ENCODE peak calls at places on chromosomes 13 and 19, in six cellular contexts. One of them, this sample, is unnamed.

GRCh38 chr19:19866599-19867248 is 1.0 kb downstream of the ZNF253 start:
- DNase-seq in fibroblast of pulmonary artery: peak; percentile 6
- DNase-seq in psoas muscle: peak; percentile 51
- DNase-seq in thoracic aorta: no peak
- DNase-seq in cardiac fibroblast: peak; percentile 3
- DNase-seq in lower leg skin: peak; percentile 86
- DNase-seq in this sample: no peak

GRCh38 chr19:52590728-52591127 is 20.6 kb downstream of the ZNF701 start:
- DNase-seq in fibroblast of pulmonary artery: no peak
- DNase-seq in psoas muscle: no peak
- DNase-seq in thoracic aorta: no peak
- DNase-seq in cardiac fibroblast: no peak
- DNase-seq in lower leg skin: no peak
- DNase-seq in this sample: no peak

GRCh38 chr13:50228527-50228926 is 213.3 kb downstream of the KCNRG start:
- DNase-seq in fibroblast of pulmonary artery: no peak
- DNase-seq in psoas muscle: no peak
- DNase-seq in thoracic aorta: no peak
- DNase-seq in cardiac fibroblast: no peak
- DNase-seq in lower leg skin: no peak
- DNase-seq in this sample: no peak

GRCh38 chr19:28990522-28990921 is 222.4 kb downstream of the UQCRFS1 start:
- DNase-seq in fibroblast of pulmonary artery: no peak
- DNase-seq in psoas muscle: no peak
- DNase-seq in thoracic aorta: no peak
- DNase-seq in cardiac fibroblast: no peak
- DNase-seq in lower leg skin: no peak
- DNase-seq in this sample: no peak

GRCh38 chr13:67063036-67063435 is 167.1 kb downstream of the PCDH9 start:
- DNase-seq in fibroblast of pulmonary artery: no peak
- DNase-seq in psoas muscle: no peak
- DNase-seq in thoracic aorta: no peak
- DNase-seq in cardiac fibroblast: no peak
- DNase-seq in lower leg skin: no peak
- DNase-seq in this sample: no peak

GRCh38 chr19:5694167-5694951 is 4.3 kb downstream of the RPL36 start:
- DNase-seq in fibroblast of pulmonary artery: no peak
- DNase-seq in psoas muscle: no peak
- DNase-seq in thoracic aorta: no peak
- DNase-seq in cardiac fibroblast: no peak
- DNase-seq in lower leg skin: peak; percentile 85
- DNase-seq in this sample: no peak

GRCh38 chr19:56547535-56547934 is 8.8 kb downstream of the ZFP28 start:
- DNase-seq in fibroblast of pulmonary artery: no peak
- DNase-seq in psoas muscle: no peak
- DNase-seq in thoracic aorta: no peak
- DNase-seq in cardiac fibroblast: no peak
- DNase-seq in lower leg skin: no peak
- DNase-seq in this sample: no peak

GRCh38 chr19:1248454-1249297 is at the start of gene MIDN:
- DNase-seq in fibroblast of pulmonary artery: peak; percentile 93
- DNase-seq in psoas muscle: peak; percentile 95
- DNase-seq in thoracic aorta: no peak
- DNase-seq in cardiac fibroblast: peak; percentile 95
- DNase-seq in lower leg skin: peak; percentile 96
- DNase-seq in this sample: peak; percentile 87

GRCh38 chr19:1279782-1280341 is 4.5 kb downstream of the FAM174C start:
- DNase-seq in fibroblast of pulmonary artery: peak; percentile 87
- DNase-seq in psoas muscle: peak; percentile 91
- DNase-seq in thoracic aorta: no peak
- DNase-seq in cardiac fibroblast: peak; percentile 88
- DNase-seq in lower leg skin: peak; percentile 95
- DNase-seq in this sample: peak; percentile 78

GRCh38 chr13:93708323-93709075 is 481.9 kb downstream of the GPC6 start:
- DNase-seq in fibroblast of pulmonary artery: no peak
- DNase-seq in psoas muscle: no peak
- DNase-seq in thoracic aorta: no peak
- DNase-seq in cardiac fibroblast: peak; percentile 43
- DNase-seq in lower leg skin: no peak
- DNase-seq in this sample: no peak

GRCh38 chr13:42284068-42284467 is 12.1 kb downstream of the AKAP11 start:
- DNase-seq in fibroblast of pulmonary artery: no peak
- DNase-seq in psoas muscle: no peak
- DNase-seq in thoracic aorta: no peak
- DNase-seq in cardiac fibroblast: no peak
- DNase-seq in lower leg skin: no peak
- DNase-seq in this sample: no peak

GRCh38 chr19:1401138-1401888 is at the start of gene GAMT:
- DNase-seq in fibroblast of pulmonary artery: peak; percentile 35
- DNase-seq in psoas muscle: no peak
- DNase-seq in thoracic aorta: no peak
- DNase-seq in cardiac fibroblast: peak; percentile 41
- DNase-seq in lower leg skin: no peak
- DNase-seq in this sample: no peak

GRCh38 chr19:5075603-5076002 is 106.7 kb downstream of the KDM4B start:
- DNase-seq in fibroblast of pulmonary artery: no peak
- DNase-seq in psoas muscle: no peak
- DNase-seq in thoracic aorta: no peak
- DNase-seq in cardiac fibroblast: no peak
- DNase-seq in lower leg skin: no peak
- DNase-seq in this sample: no peak

GRCh38 chr19:40380199-40381037 is 9.6 kb downstream of the HIPK4 start:
- DNase-seq in fibroblast of pulmonary artery: no peak
- DNase-seq in psoas muscle: no peak
- DNase-seq in thoracic aorta: no peak
- DNase-seq in cardiac fibroblast: no peak
- DNase-seq in lower leg skin: no peak
- DNase-seq in this sample: no peak

GRCh38 chr19:28636706-28637105 is 576.2 kb downstream of the UQCRFS1 start:
- DNase-seq in fibroblast of pulmonary artery: no peak
- DNase-seq in psoas muscle: no peak
- DNase-seq in thoracic aorta: no peak
- DNase-seq in cardiac fibroblast: no peak
- DNase-seq in lower leg skin: no peak
- DNase-seq in this sample: no peak

GRCh38 chr19:45601524-45602522 is at the start of gene GPR4:
- DNase-seq in fibroblast of pulmonary artery: peak; percentile 48
- DNase-seq in psoas muscle: no peak
- DNase-seq in thoracic aorta: no peak
- DNase-seq in cardiac fibroblast: peak; percentile 63
- DNase-seq in lower leg skin: no peak
- DNase-seq in this sample: no peak
- H3K4me3 ChIP-seq in fibroblast of pulmonary artery: peak within 1 kb of the TSS; percentile 80
- H3K4me3 ChIP-seq in psoas muscle: peak within 1 kb of the TSS; percentile 65
- H3K4me3 ChIP-seq in thoracic aorta: peak within 1 kb of the TSS; percentile 56
- H3K4me3 ChIP-seq in cardiac fibroblast: peak within 1 kb of the TSS; percentile 67
- H3K4me3 ChIP-seq in lower leg skin: peak within 1 kb of the TSS; percentile 0
- H3K4me3 ChIP-seq in this sample: peak within 1 kb of the TSS; percentile 58

GRCh38 chr19:53983457-53984289 is 7.8 kb upstream of the CACNG6 start:
- DNase-seq in fibroblast of pulmonary artery: no peak
- DNase-seq in psoas muscle: no peak
- DNase-seq in thoracic aorta: no peak
- DNase-seq in cardiac fibroblast: no peak
- DNase-seq in lower leg skin: no peak
- DNase-seq in this sample: no peak
- H3K4me3 ChIP-seq in fibroblast of pulmonary artery: no peak overlapping the region
- H3K4me3 ChIP-seq in psoas muscle: no peak overlapping the region
- H3K4me3 ChIP-seq in thoracic aorta: no peak overlapping the region
- H3K4me3 ChIP-seq in cardiac fibroblast: no peak overlapping the region
- H3K4me3 ChIP-seq in lower leg skin: no peak overlapping the region
- H3K4me3 ChIP-seq in this sample: no peak overlapping the region

DNA sequence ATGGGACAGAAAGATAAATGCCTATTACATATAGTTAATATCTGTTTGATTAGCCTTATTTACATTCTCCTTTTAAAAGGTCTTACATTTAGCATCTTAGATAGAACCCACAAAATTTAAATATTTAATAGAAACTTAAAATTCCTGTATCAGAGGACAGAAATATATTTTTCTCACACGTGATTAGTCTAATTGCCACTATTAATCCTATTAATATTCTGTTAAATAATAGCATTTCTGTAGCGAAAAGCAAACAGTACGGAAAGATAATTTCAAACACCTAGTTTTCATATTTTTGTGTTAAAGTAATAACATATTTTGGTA is 380 bp upstream of the ZNF30 start:
- DNase-seq in fibroblast of pulmonary artery: no peak
- DNase-seq in psoas muscle: no peak
- DNase-seq in thoracic aorta: no peak
- DNase-seq in cardiac fibroblast: no peak
- DNase-seq in lower leg skin: no peak
- DNase-seq in this sample: no peak
- H3K4me3 ChIP-seq in fibroblast of pulmonary artery: peak overlapping the region; percentile 86
- H3K4me3 ChIP-seq in psoas muscle: peak overlapping the region; percentile 79
- H3K4me3 ChIP-seq in thoracic aorta: peak overlapping the region; percentile 83
- H3K4me3 ChIP-seq in cardiac fibroblast: no peak overlapping the region
- H3K4me3 ChIP-seq in lower leg skin: no peak overlapping the region
- H3K4me3 ChIP-seq in this sample: peak overlapping the region; percentile 79

GRCh38 chr19:51020988-51021651 is 1.6 kb upstream of the KLK10 start:
- DNase-seq in fibroblast of pulmonary artery: peak; percentile 69
- DNase-seq in psoas muscle: peak; percentile 0
- DNase-seq in thoracic aorta: no peak
- DNase-seq in cardiac fibroblast: peak; percentile 74
- DNase-seq in lower leg skin: no peak
- DNase-seq in this sample: no peak

GRCh38 chr19:51018745-51019543 is 565 bp downstream of the KLK10 start:
- DNase-seq in fibroblast of pulmonary artery: peak; percentile 6
- DNase-seq in psoas muscle: no peak
- DNase-seq in thoracic aorta: no peak
- DNase-seq in cardiac fibroblast: peak; percentile 44
- DNase-seq in lower leg skin: no peak
- DNase-seq in this sample: no peak

GRCh38 chr19:51022526-51022925 is 3.0 kb upstream of the KLK10 start:
- DNase-seq in fibroblast of pulmonary artery: no peak
- DNase-seq in psoas muscle: peak; percentile 23
- DNase-seq in thoracic aorta: no peak
- DNase-seq in cardiac fibroblast: no peak
- DNase-seq in lower leg skin: no peak
- DNase-seq in this sample: no peak

GRCh38 chr19:51016798-51017683 is 2.5 kb downstream of the KLK10 start:
- DNase-seq in fibroblast of pulmonary artery: peak; percentile 57
- DNase-seq in psoas muscle: peak; percentile 67
- DNase-seq in thoracic aorta: no peak
- DNase-seq in cardiac fibroblast: peak; percentile 61
- DNase-seq in lower leg skin: peak; percentile 93
- DNase-seq in this sample: no peak

DNA sequence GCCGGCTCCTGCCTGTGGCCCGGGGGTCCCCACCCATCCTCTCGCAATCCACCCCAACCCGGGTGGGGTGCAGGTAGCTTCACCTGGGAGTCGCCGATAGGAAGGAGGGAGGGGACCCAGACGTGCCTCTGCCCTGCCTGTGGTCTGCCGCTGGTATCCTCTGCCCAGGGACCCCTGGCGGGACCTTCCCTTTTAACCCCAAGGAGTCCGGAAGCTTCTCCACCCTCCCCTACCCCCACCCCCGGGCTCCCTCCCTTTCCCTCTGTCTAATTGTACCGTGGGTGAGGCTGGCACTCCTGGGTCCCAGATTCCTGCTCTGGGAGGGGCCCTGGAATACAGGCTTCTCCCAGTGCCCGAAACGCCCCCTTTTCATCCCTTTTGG is at the start of gene KLK10:
- DNase-seq in fibroblast of pulmonary artery: no peak
- DNase-seq in psoas muscle: no peak
- DNase-seq in thoracic aorta: no peak
- DNase-seq in cardiac fibroblast: no peak
- DNase-seq in lower leg skin: no peak
- DNase-seq in this sample: no peak
- H3K4me3 ChIP-seq in fibroblast of pulmonary artery: peak within 1 kb of the TSS; percentile 32
- H3K4me3 ChIP-seq in psoas muscle: peak within 1 kb of the TSS; percentile 49
- H3K4me3 ChIP-seq in thoracic aorta: peak within 1 kb of the TSS; percentile 57
- H3K4me3 ChIP-seq in cardiac fibroblast: no peak within 1 kb of the TSS
- H3K4me3 ChIP-seq in lower leg skin: no peak within 1 kb of the TSS
- H3K4me3 ChIP-seq in this sample: peak within 1 kb of the TSS; percentile 16

DNA sequence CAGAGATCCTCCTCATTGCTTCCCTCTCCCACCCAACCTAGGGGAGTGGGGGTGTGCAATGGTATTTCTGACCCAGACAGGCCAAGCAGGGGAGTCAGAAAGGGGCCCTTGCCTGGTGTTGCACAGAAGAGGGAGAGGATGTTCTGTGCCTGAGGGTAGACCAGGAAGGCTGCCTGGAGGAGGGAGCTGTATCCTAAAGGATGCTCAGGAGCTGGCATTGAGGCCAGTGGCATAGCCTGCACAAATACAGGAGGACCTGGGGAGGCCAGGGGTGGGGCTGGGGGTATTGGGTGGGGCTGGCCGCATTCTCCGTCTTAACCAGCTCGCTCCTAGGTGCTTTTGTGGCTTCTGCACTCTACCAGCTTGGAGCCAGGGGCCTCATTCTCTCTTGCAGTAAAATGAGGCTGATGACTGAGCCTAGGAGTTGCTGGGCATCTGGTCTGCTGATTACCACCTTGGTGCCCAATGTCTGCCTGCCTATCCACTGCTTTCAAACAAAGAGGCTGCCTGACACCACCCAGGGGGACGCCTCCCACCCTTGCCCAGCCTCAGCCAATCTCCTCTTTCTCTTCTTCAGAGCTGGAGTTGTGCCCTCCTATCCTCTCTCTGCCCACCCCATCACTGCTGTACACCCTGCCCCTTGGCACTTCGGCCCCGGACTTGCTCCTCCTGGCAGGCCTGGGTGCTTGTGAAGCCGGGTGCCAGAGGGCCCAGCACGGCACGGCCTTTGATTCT is 4.6 kb downstream of the RNF225 start:
- DNase-seq in fibroblast of pulmonary artery: no peak
- DNase-seq in psoas muscle: no peak
- DNase-seq in thoracic aorta: no peak
- DNase-seq in cardiac fibroblast: no peak
- DNase-seq in lower leg skin: no peak
- DNase-seq in this sample: no peak
- H3K4me3 ChIP-seq in fibroblast of pulmonary artery: peak overlapping the region; percentile 63
- H3K4me3 ChIP-seq in psoas muscle: peak overlapping the region; percentile 69
- H3K4me3 ChIP-seq in thoracic aorta: peak overlapping the region; percentile 76
- H3K4me3 ChIP-seq in cardiac fibroblast: peak overlapping the region; percentile 69
- H3K4me3 ChIP-seq in lower leg skin: no peak overlapping the region
- H3K4me3 ChIP-seq in this sample: peak overlapping the region; percentile 58

This sample was measured in gastrocnemius medialis.